ENCODE peak calls at places on chromosomes 7 and 10, in five cellular contexts. S, P, Y, Z and T are unnamed samples.
A peak's percentile ranks its signal among the peaks of the same experiment; 100 is the strongest.

GRCh38 chr7:3172768-3173280 is 128.2 kb upstream of the SDK1 start:
- DNase-seq in P (no peak), S (peak; percentile 74), Z (no peak), Y (no peak), T (no peak)

GRCh38 chr7:99070361-99070760 is 73.5 kb downstream of the SMURF1 start:
- DNase-seq in P (no peak), Y (no peak), Z (no peak), S (no peak), T (no peak)

GRCh38 chr10:92204238-92204637 is 86.6 kb downstream of the CPEB3 start:
- DNase-seq in Z (no peak), P (no peak), Y (no peak), S (no peak), T (no peak)

GRCh38 chr7:82017334-82017943 is 247.6 kb upstream of the HGF start:
- DNase-seq in S (peak; percentile 9), Z (no peak), P (no peak), Y (no peak), T (no peak)

GRCh38 chr10:128440513-128441160 is 314.4 kb upstream of the MKI67 start:
- DNase-seq in P (no peak), Z (no peak), S (no peak), Y (no peak), T (peak; percentile 49)

GRCh38 chr7:43242628-43243255 is 130.3 kb downstream of the HECW1 start:
- DNase-seq in S (no peak), Z (no peak), P (no peak), Y (no peak), T (no peak)

GRCh38 chr10:109698121-109698520 is 225.2 kb downstream of the XPNPEP1 start:
- DNase-seq in P (no peak), Y (no peak), S (no peak), Z (no peak), T (no peak)

GRCh38 chr10:84291389-84291788 is 37.0 kb upstream of the CCSER2 start:
- DNase-seq in S (peak; percentile 22), Z (no peak), Y (peak; percentile 37), P (no peak), T (peak; percentile 48)

GRCh38 chr7:62361-63116 is 129.8 kb upstream of the FAM20C start:
- DNase-seq in S (no peak), Z (no peak), Y (no peak), P (no peak), T (no peak)

GRCh38 chr7:137354361-137354760 is 10.8 kb upstream of the PTN start:
- DNase-seq in Z (no peak), P (no peak), S (no peak), Y (no peak), T (no peak)

GRCh38 chr7:334618-335357 is 44.8 kb downstream of the FOXL3 start:
- DNase-seq in Z (no peak), Y (no peak), S (no peak), P (no peak), T (no peak)

GRCh38 chr10:119680668-119681070 is 29.5 kb downstream of the BAG3 start:
- DNase-seq in Z (no peak), S (no peak), Y (no peak), P (no peak), T (no peak)

GRCh38 chr10:3668276-3668960 is 116.6 kb downstream of the KLF6 start:
- DNase-seq in S (peak; percentile 55), Z (no peak), P (peak; percentile 47), Y (peak; percentile 81), T (peak; percentile 66)

GRCh38 chr10:72124984-72125383 is 36.6 kb upstream of the SPOCK2 start:
- DNase-seq in P (no peak), S (no peak), Y (no peak), Z (no peak), T (no peak)

DNA sequence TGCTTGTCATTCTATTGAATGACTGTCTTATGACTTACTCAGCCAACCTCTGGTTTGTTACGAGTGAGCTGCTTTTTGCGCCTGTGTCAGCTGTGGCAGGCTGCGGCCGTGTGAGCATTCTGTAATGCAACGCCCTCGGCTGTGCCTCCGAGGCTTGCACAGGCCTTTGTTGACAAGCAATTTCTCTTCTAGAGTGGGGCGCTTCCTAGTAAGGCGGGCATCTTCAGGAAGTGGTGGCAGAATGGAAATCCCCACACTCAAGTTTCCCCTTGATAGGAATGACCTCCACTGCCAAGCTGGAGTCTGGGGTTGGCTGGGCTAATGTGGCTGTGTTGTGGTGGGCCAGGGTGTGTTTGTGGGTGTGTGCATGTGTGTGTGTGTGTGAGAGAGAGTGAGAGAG is 20.2 kb upstream of the TMEM178B start:
- DNase-seq in S (no peak), Z (no peak), P (no peak), Y (no peak), T (no peak)
- TF ChIP-seq USF2 in S (no peak), Z (no peak), P (no peak), Y (no peak), T (no peak)

GRCh38 chr10:85851300-85851699 is 515.3 kb downstream of the GRID1 start:
- DNase-seq in Y (no peak), S (no peak), Z (no peak), P (no peak), T (no peak)
- TF ChIP-seq MAX in Y (no peak), S (no peak), Z (no peak), P (no peak), T (no peak)

GRCh38 chr10:77351386-77351785 is 286.2 kb downstream of the KCNMA1 start:
- DNase-seq in Z (no peak), Y (no peak), P (no peak), S (no peak), T (no peak)
- TF ChIP-seq CREB1 in Z (no peak), Y (no peak), P (no peak), S (no peak), T (no peak)

GRCh38 chr10:100529473-100530298 is at the start of gene NDUFB8:
- DNase-seq in S (peak; percentile 70), Z (peak; percentile 53), P (peak; percentile 49), Y (peak; percentile 78), T (peak; percentile 84)

GRCh38 chr10:100522945-100523344 is 3.3 kb upstream of the SEC31B start:
- DNase-seq in Z (no peak), Y (no peak), P (no peak), S (no peak), T (no peak)

GRCh38 chr10:100531761-100532160 is 2.1 kb upstream of the NDUFB8 start:
- DNase-seq in S (no peak), Z (peak; percentile 50), P (no peak), Y (no peak), T (no peak)

GRCh38 chr10:100528885-100529472 is 692 bp downstream of the NDUFB8 start:
- DNase-seq in P (no peak), S (no peak), Y (no peak), Z (no peak), T (no peak)

DNA sequence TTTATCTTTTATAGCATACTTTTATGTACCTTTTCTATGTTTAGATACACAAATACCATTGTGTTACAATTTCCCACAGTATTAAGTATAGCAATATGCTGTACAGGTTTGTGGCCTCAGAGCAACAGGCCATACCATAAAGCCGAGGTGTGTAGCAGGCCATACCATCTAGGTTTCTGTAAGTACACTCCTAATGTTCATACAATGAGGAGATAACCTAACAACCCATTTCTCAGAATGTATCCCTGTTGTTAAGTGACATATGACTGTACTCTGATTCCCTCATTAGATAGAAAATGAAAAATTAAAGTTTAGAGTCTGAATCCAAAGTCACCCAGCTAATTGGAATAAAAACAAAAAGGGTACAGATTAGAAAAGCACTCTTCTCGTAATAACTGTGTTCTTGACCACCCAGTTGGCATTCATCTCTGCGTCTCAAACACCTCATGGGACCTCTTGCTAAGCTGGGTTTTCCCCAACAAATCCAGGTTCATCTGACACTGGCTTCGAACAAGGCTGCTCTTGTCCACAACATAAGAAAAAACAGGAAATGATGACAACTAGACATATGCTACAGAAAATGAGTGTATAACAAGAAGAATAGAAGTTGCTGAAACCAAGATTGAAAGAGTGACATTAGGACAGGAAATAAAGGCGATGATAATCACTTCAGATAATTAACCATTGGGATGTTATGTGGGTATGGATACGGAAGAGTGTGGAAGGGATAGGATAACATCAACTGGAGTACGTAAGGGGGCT is 1.4 kb downstream of the NDUFB8 start:
- DNase-seq in Z (no peak), S (no peak), Y (no peak), P (no peak), T (no peak)
- TF ChIP-seq USF2 in Z (no peak), S (no peak), Y (no peak), P (no peak), T (no peak)

DNA sequence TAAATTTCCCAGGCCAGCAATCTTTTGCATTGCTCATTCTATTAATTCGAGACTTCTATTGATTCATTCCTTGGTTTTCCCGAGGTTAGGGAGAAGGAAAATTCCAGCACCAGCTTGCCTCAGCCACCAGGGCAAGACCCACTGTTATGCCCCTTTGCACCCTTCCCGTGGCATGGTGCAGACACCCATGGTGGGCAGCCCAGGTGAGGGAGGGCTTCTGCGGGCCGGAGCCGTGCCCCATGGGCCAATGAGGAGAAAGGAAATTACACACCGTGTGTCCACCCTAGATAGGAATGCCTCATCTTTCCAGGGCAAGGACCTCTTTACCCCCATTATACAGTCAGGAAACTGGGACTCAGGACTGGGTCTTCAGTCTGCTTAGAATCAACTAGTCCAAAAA is 4.5 kb upstream of the GRID1 start:
- DNase-seq in Z (no peak), S (no peak), P (no peak), Y (no peak), T (peak; percentile 5)
- TF ChIP-seq MAX in Z (no peak), S (no peak), P (no peak), Y (no peak), T (no peak)

GRCh38 chr7:122311719-122312118 is 7.2 kb upstream of the FEZF1 start:
- DNase-seq in Z (no peak), S (no peak), Y (no peak), P (no peak), T (peak; percentile 61)

GRCh38 chr7:122311280-122311679 is 6.7 kb upstream of the FEZF1 start:
- DNase-seq in S (no peak), Z (no peak), Y (no peak), P (no peak), T (peak; percentile 47)

GRCh38 chr7:122312789-122313188 is 8.2 kb upstream of the FEZF1 start:
- DNase-seq in P (no peak), Y (no peak), S (no peak), Z (no peak), T (no peak)

GRCh38 chr7:122307228-122307619 is 2.7 kb upstream of the FEZF1 start:
- DNase-seq in P (no peak), Z (no peak), Y (no peak), S (no peak), T (peak; percentile 54)

GRCh38 chr7:122310119-122311021 is 5.8 kb upstream of the FEZF1 start:
- DNase-seq in Z (no peak), Y (no peak), P (no peak), S (no peak), T (peak; percentile 92)
- TF ChIP-seq CREB1 in Z (no peak), Y (no peak), P (no peak), S (no peak), T (no peak)